ENCODE peak calls at places on chromosomes 2 and 18, in five cellular contexts. X is hepatocyte, F is neural progenitor cell, D is fibroblast of lung, L is HCT116. B is an unnamed sample.
A peak's percentile ranks its signal among the peaks of the same experiment; 100 is the strongest.

GRCh38 chr2:187529248-187529976 is 24.8 kb downstream of the TFPI start:
- DNase-seq in X (no peak), F (no peak), D (no peak), L (no peak), B (no peak)

GRCh38 chr18:3848316-3848715 is 398.3 kb downstream of the TGIF1 start:
- DNase-seq in X (no peak), F (no peak), D (peak; percentile 19), L (no peak), B (no peak)

GRCh38 chr2:72037322-72037721 is 110.3 kb downstream of the CYP26B1 start:
- DNase-seq in X (no peak), F (no peak), D (peak; percentile 66), L (no peak), B (no peak)

GRCh38 chr2:31317387-31317786 is 83.4 kb downstream of the EHD3 start:
- DNase-seq in X (no peak), F (no peak), D (no peak), L (no peak), B (no peak)

GRCh38 chr18:39425172-39425571 is 1859.6 kb upstream of the CELF4 start:
- DNase-seq in X (no peak), F (no peak), D (no peak), L (no peak), B (no peak)

GRCh38 chr2:107772380-107772779 is 54.3 kb upstream of the RGPD4 start:
- DNase-seq in X (no peak), F (no peak), D (no peak), L (no peak), B (no peak)

GRCh38 chr2:236873666-236874065 is 212.0 kb upstream of the COPS8 start:
- DNase-seq in X (no peak), F (no peak), D (peak; percentile 29), L (no peak), B (no peak)

GRCh38 chr2:25309402-25309801 is 32.3 kb downstream of the DNMT3A start:
- DNase-seq in X (peak; percentile 58), F (peak; percentile 75), D (peak; percentile 35), L (peak; percentile 16), B (no peak)

GRCh38 chr2:96205238-96205637 is 3.4 kb downstream of the STARD7 start:
- DNase-seq in X (no peak), F (no peak), D (peak; percentile 20), L (no peak), B (no peak)

GRCh38 chr2:29219374-29219773 is 104.2 kb downstream of the CLIP4 start:
- DNase-seq in X (no peak), F (no peak), D (no peak), L (no peak), B (no peak)

GRCh38 chr2:63818276-63818675 is 23.4 kb upstream of the UGP2 start:
- DNase-seq in X (no peak), F (no peak), D (no peak), L (no peak), B (no peak)

GRCh38 chr2:236782938-236783337 is 213.3 kb downstream of the ACKR3 start:
- DNase-seq in X (no peak), F (no peak), D (no peak), L (no peak), B (no peak)

GRCh38 chr2:162327134-162327769 is 8.8 kb upstream of the IFIH1 start:
- DNase-seq in X (peak; percentile 16), F (peak; percentile 13), D (no peak), L (no peak), B (no peak)

GRCh38 chr2:84643991-84644390 is 127.7 kb downstream of the DNAH6 start:
- DNase-seq in X (no peak), F (peak; percentile 20), D (peak; percentile 6), L (no peak), B (no peak)

GRCh38 chr2:220178991-220179695 is 551.7 kb downstream of the SLC4A3 start:
- DNase-seq in X (no peak), F (no peak), D (no peak), L (no peak), B (no peak)

GRCh38 chr18:34809697-34810096 is 99.6 kb downstream of the DTNA start:
- DNase-seq in X (peak; percentile 30), F (peak; percentile 56), D (peak; percentile 25), L (peak; percentile 50), B (no peak)

GRCh38 chr2:40412456-40412855 is 39.4 kb downstream of the SLC8A1 start:
- DNase-seq in X (no peak), F (no peak), D (peak; percentile 64), L (peak; percentile 16), B (no peak)

GRCh38 chr2:129759186-129760010 is 220.1 kb upstream of the RAB6C start:
- DNase-seq in X (no peak), F (no peak), D (no peak), L (no peak), B (no peak)

GRCh38 chr18:63963610-63964256 is 6.1 kb upstream of the SERPINB8 start:
- DNase-seq in X (peak; percentile 84), F (peak; percentile 65), D (peak; percentile 58), L (peak; percentile 56), B (peak; percentile 32)

GRCh38 chr2:8144131-8144631 is 537.7 kb upstream of the ID2 start:
- DNase-seq in X (no peak), F (no peak), D (no peak), L (no peak), B (no peak)

GRCh38 chr18:63237486-63237885 is 82.1 kb downstream of the BCL2 start:
- DNase-seq in X (peak; percentile 30), F (no peak), D (peak; percentile 53), L (no peak), B (no peak)

GRCh38 chr18:25726278-25726677 is 364.1 kb downstream of the SS18 start:
- DNase-seq in X (no peak), F (no peak), D (peak; percentile 73), L (no peak), B (no peak)

GRCh38 chr2:37711831-37712230 is 40.4 kb upstream of the CDC42EP3 start:
- DNase-seq in X (no peak), F (no peak), D (peak; percentile 85), L (no peak), B (no peak)

GRCh38 chr18:57437433-57437781 is 2.2 kb downstream of the ONECUT2 start:
- DNase-seq in X (no peak), F (peak; percentile 37), D (no peak), L (no peak), B (no peak)

GRCh38 chr18:57434536-57435494 is at the start of gene ONECUT2:
- DNase-seq in X (peak; percentile 97), F (peak; percentile 99), D (peak; percentile 86), L (peak; percentile 80), B (peak; percentile 100)

GRCh38 chr18:57436965-57437333 is 1.8 kb downstream of the ONECUT2 start:
- DNase-seq in X (no peak), F (no peak), D (no peak), L (no peak), B (no peak)

GRCh38 chr18:57435851-57436192 is 648 bp downstream of the ONECUT2 start:
- DNase-seq in X (no peak), F (no peak), D (no peak), L (no peak), B (no peak)

GRCh38 chr18:57436193-57436964 is 1.2 kb downstream of the ONECUT2 start:
- DNase-seq in X (no peak), F (peak; percentile 34), D (no peak), L (no peak), B (no peak)
- H3K27me3 ChIP-seq in X (peaks cover 89% of the 10 kb centered on the region), F (peaks cover 100% of the 10 kb centered on the region), D (peaks cover 81% of the 10 kb centered on the region), L (peaks cover 33% of the 10 kb centered on the region), B (peaks cover 94% of the 10 kb centered on the region)

GRCh38 chr2:10680214-10680613 is 9.6 kb downstream of the NOL10 start:
- DNase-seq in X (no peak), F (no peak), D (no peak), L (no peak), B (no peak)

GRCh38 chr2:10675126-10675525 is 14.6 kb downstream of the NOL10 start:
- DNase-seq in X (no peak), F (no peak), D (no peak), L (no peak), B (no peak)

GRCh38 chr2:10686176-10686575 is 3.6 kb downstream of the NOL10 start:
- DNase-seq in X (no peak), F (no peak), D (no peak), L (no peak), B (no peak)

GRCh38 chr2:10678225-10678624 is 11.6 kb downstream of the NOL10 start:
- DNase-seq in X (no peak), F (no peak), D (no peak), L (no peak), B (peak; percentile 46)

DNA sequence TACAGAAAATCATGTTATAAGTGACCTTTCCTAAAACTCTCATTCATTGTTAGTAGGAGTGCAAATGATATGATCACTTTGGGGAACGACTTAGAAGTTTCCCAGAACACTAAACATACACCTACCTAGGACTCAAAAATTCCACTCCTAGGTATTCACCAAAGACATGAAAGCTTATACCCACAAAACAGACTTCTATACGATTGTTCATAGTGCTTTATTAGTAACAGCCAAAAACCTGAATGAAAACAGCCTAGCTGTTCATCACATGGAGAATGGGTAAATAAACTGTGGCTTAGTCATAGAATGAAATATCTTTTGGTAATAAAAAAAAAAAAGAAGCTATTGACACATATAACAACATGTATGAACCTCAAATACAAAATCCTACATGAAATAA is 8.8 kb downstream of the NOL10 start:
- DNase-seq in X (no peak), F (no peak), D (no peak), L (no peak), B (no peak)
- H4K20me1 ChIP-seq in X (no peaks in the 10 kb centered on the region), F (peaks cover 13% of the 10 kb centered on the region), D (peaks cover under 1% of the 10 kb centered on the region), L (peaks cover 9% of the 10 kb centered on the region), B (peaks cover 16% of the 10 kb centered on the region)

DNA sequence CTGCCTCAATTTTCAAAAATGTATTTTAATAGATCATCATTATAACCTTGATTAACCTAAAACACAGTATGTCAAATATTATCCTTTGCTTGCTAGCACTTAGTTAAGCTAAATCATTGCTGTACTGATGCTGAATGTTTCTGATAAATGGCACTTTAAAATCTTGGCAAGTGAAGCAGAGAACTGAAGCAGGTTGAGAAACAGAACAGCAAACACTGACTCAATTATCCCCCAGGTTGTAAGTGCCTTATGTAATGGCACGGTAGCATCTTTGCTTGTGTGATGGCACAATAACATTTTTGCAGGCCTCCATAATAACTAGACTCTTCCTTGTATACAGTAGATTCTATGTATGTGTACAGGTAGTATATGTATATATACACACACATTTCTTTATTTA is 33.8 kb downstream of the ARHGAP15 start:
- DNase-seq in X (no peak), F (no peak), D (no peak), L (no peak), B (no peak)
- H3K27me3 ChIP-seq in X (no peaks in the 10 kb centered on the region), F (no peaks in the 10 kb centered on the region), D (no peaks in the 10 kb centered on the region), L (peaks cover 59% of the 10 kb centered on the region), B (no peaks in the 10 kb centered on the region)

DNA sequence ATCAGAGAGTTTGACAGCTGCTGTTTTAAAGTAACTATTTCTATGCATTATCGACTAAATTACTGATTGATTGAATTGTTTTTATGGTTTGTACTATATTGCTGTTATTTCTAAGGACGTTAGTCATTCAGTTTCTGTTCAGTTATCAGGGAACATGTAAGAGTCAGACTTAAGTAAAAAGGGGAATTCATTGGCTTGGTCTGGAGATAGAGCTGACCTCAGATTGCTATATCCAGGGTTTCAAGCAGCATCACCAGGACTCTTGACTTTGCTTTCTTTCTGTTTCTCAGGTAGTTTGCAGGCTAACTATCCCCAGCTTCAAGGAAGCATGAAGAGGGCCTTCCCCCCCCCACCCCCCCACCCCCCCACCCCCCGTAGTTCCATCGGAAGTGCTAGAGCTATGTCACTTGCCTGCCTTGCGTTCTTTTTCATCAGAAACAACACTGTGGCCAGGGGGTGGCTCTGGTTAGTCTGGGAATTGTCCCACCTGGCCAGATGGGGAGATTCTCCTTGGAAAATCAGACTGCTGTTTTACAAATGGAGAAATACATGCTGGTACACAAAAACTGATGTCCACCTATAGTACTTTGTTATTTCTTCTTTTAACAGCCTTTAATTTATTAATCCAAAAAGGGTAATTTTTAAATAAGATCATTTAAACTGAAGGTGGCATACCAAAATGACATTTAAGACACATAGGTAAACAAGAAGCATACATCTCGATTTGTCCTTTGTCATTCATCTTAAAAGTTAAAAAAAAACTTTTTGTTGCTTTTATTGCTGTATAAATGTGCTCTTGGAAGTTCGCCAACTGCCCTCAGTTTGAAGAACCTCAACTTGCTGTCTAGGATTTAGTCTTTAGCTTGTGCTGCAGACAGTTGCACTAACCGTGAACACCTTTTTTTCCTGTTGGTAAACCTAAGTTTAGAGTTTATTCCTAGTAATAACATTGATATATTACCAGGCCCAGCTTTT is 9.4 kb downstream of the SMAD4 start:
- DNase-seq in X (no peak), F (no peak), D (peak; percentile 29), L (no peak), B (no peak)
- H4K20me1 ChIP-seq in X (peaks cover 99% of the 10 kb centered on the region), F (peaks cover 99% of the 10 kb centered on the region), D (no peaks in the 10 kb centered on the region), L (peaks cover 4% of the 10 kb centered on the region), B (peaks cover 69% of the 10 kb centered on the region)

B was measured in osteoblast.